ENCODE peak calls at places on chromosomes 2 and 18, in ten cellular contexts. D is WTC11, U is HFFc6, A is AG09319, M is heart right ventricle, O is fibroblast of lung, S is IMR-90, T is tibial nerve, L is kidney epithelial cell, W is epithelial cell of esophagus. V is an unnamed sample.

GRCh38 chr2:215950009-215950408 is 63.3 kb downstream of the MREG start:
- DNase-seq in D (no peak), U (peak), A (no peak), M (no peak), O (peak), S (peak), T (no peak), L (peak), W (peak), V (peak)

GRCh38 chr2:8408560-8409460 is 273.0 kb upstream of the ID2 start:
- DNase-seq in D (no peak), U (no peak), A (no peak), M (no peak), O (no peak), S (no peak), T (no peak), L (no peak), W (no peak), V (peak)

GRCh38 chr2:6231166-6231565 is 539.0 kb downstream of the SOX11 start:
- DNase-seq in D (no peak), U (no peak), A (no peak), M (no peak), O (peak), S (no peak), T (no peak), L (peak), W (no peak), V (no peak)

GRCh38 chr2:119475225-119475856 is 43.7 kb downstream of the TMEM37 start:
- DNase-seq in D (peak), U (no peak), A (no peak), M (peak), O (no peak), S (no peak), T (no peak), L (no peak), W (no peak), V (no peak)

GRCh38 chr2:48107326-48107925 is 201.1 kb upstream of the FBXO11 start:
- DNase-seq in D (no peak), U (peak), A (peak), M (no peak), O (peak), S (peak), T (no peak), L (no peak), W (peak), V (no peak)

GRCh38 chr2:130336150-130336876 is 6.4 kb upstream of the IMP4 start:
- DNase-seq in D (no peak), U (no peak), A (no peak), M (no peak), O (no peak), S (no peak), T (no peak), L (no peak), W (no peak), V (no peak)

GRCh38 chr2:59882279-59882678 is 671.2 kb downstream of the BCL11A start:
- DNase-seq in D (no peak), U (no peak), A (no peak), M (no peak), O (no peak), S (no peak), T (no peak), L (no peak), W (no peak), V (no peak)

GRCh38 chr2:203859030-203859854 is 8.3 kb upstream of the CTLA4 start:
- DNase-seq in D (no peak), U (no peak), A (no peak), M (no peak), O (no peak), S (no peak), T (no peak), L (no peak), W (no peak), V (no peak)

GRCh38 chr2:86453838-86454237 is 12.7 kb downstream of the KDM3A start:
- DNase-seq in D (no peak), U (peak), A (peak), M (no peak), O (peak), S (peak), T (peak), L (no peak), W (peak), V (no peak)

GRCh38 chr2:164739966-164740365 is 101.7 kb downstream of the COBLL1 start:
- DNase-seq in D (no peak), U (peak), A (no peak), M (no peak), O (peak), S (peak), T (no peak), L (no peak), W (peak), V (no peak)

GRCh38 chr2:20356042-20356441 is 5.4 kb upstream of the PUM2 start:
- DNase-seq in D (no peak), U (peak), A (peak), M (no peak), O (peak), S (peak), T (no peak), L (peak), W (peak), V (no peak)

GRCh38 chr2:226087505-226088365 is 688.2 kb downstream of the NYAP2 start:
- DNase-seq in D (no peak), U (no peak), A (no peak), M (no peak), O (no peak), S (no peak), T (no peak), L (no peak), W (no peak), V (no peak)

GRCh38 chr2:46241344-46241743 is 55.9 kb upstream of the EPAS1 start:
- DNase-seq in D (no peak), U (peak), A (no peak), M (no peak), O (peak), S (peak), T (no peak), L (peak), W (peak), V (no peak)

GRCh38 chr2:167127135-167127534 is 238.9 kb downstream of the XIRP2 start:
- DNase-seq in D (no peak), U (peak), A (no peak), M (no peak), O (peak), S (peak), T (no peak), L (no peak), W (peak), V (no peak)

GRCh38 chr2:73823916-73824523 is 4.7 kb upstream of the STAMBP start:
- DNase-seq in D (no peak), U (peak), A (peak), M (no peak), O (peak), S (peak), T (no peak), L (peak), W (peak), V (peak)
- TF ChIP-seq CTCF in D (peak), U (peak), A (peak), M (peak), O (peak), S (peak), T (peak), L (peak), W (peak), V (peak)

GRCh38 chr2:102303589-102303988 is 7.8 kb upstream of the IL1RL1 start:
- DNase-seq in D (no peak), U (no peak), A (no peak), M (no peak), O (no peak), S (no peak), T (no peak), L (no peak), W (no peak), V (no peak)

GRCh38 chr2:102304711-102305591 is 6.4 kb upstream of the IL1RL1 start:
- DNase-seq in D (no peak), U (no peak), A (no peak), M (no peak), O (no peak), S (no peak), T (no peak), L (no peak), W (no peak), V (no peak)

GRCh38 chr2:102302458-102302857 is 8.9 kb upstream of the IL1RL1 start:
- DNase-seq in D (no peak), U (no peak), A (no peak), M (no peak), O (no peak), S (no peak), T (no peak), L (no peak), W (no peak), V (no peak)

GRCh38 chr2:102304268-102304667 is 7.1 kb upstream of the IL1RL1 start:
- DNase-seq in D (no peak), U (no peak), A (no peak), M (no peak), O (peak), S (peak), T (no peak), L (no peak), W (no peak), V (no peak)

DNA sequence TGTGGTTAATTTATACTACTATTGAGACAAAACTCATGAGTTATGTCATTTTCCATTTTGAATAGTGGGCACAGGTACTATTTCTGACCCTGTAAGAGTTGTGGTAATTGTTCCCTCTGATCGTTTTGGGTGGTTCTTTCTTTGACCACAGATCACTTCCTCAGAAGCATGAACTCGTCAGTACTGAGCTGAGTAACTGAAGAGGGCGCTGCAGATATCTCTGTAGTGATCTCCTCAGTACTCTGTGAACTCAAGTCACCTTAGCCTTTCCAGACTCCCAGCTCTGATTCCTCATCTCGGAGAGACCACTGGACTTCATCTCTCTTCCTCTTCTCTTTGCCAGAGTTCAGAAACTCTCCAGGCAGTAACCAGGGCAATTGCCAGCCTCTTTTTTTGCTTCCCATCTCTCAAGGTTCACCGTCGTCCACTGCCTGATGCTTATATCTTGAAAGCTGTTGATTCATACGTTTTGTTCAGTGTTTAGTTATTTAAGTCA is 9.4 kb upstream of the IL1RL1 start:
- DNase-seq in D (peak), U (no peak), A (no peak), M (no peak), O (no peak), S (peak), T (no peak), L (no peak), W (peak), V (peak)
- TF ChIP-seq CTCF in D (no peak), U (peak), A (peak), M (no peak), O (peak), S (peak), T (no peak), L (peak), W (peak), V (peak)

GRCh38 chr2:152539424-152539823 is 177.8 kb downstream of the PRPF40A start:
- DNase-seq in D (no peak), U (no peak), A (no peak), M (no peak), O (no peak), S (no peak), T (no peak), L (no peak), W (no peak), V (no peak)
- TF ChIP-seq CTCF in D (no peak), U (no peak), A (no peak), M (no peak), O (no peak), S (no peak), T (no peak), L (no peak), W (no peak), V (no peak)

GRCh38 chr2:42012651-42013050 is 35.2 kb upstream of the PKDCC start:
- DNase-seq in D (no peak), U (no peak), A (no peak), M (no peak), O (no peak), S (no peak), T (no peak), L (no peak), W (no peak), V (no peak)
- TF ChIP-seq CTCF in D (no peak), U (no peak), A (no peak), M (no peak), O (no peak), S (no peak), T (no peak), L (peak), W (no peak), V (no peak)

GRCh38 chr2:105320651-105321215 is 8.8 kb downstream of the TGFBRAP1 start:
- DNase-seq in D (no peak), U (no peak), A (no peak), M (no peak), O (peak), S (peak), T (no peak), L (no peak), W (no peak), V (no peak)
- TF ChIP-seq CTCF in D (no peak), U (no peak), A (no peak), M (no peak), O (no peak), S (no peak), T (no peak), L (no peak), W (no peak), V (no peak)

DNA sequence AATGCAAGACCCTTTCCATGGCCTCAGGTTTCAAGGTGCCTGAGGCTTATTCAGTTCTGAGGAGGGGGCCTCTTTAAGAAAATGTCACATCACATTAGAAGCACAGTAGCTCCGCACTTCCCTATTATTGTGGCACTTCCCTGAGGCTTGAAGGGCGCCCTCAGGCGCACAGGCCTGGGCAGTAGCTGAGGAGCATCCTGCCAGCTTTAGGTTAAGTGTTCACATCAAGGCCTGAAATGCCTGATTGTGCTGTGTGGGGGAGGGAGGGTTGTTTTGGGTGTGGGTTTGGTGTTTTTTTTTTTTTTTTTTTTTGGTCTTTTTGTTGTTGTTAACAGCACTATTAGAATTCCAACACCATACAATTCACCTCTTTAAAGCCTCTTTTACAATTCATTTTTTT is 107.9 kb downstream of the CABLES1 start:
- DNase-seq in D (peak), U (no peak), A (no peak), M (no peak), O (no peak), S (no peak), T (no peak), L (no peak), W (no peak), V (no peak)
- TF ChIP-seq CTCF in D (no peak), U (no peak), A (no peak), M (no peak), O (no peak), S (no peak), T (no peak), L (no peak), W (no peak), V (no peak)

V was measured in GM13977.